ENCODE peak calls at places on chromosomes 1 and 21, in five cellular contexts. B is psoas muscle, O is colonic mucosa, L is fibroblast of mammary gland, Y is RWPE1. V is an unnamed sample.
A peak's percentile ranks its signal among the peaks of the same experiment; 100 is the strongest.

GRCh38 chr1:223738465-223739365 is 26.4 kb downstream of the CAPN2 start:
- DNase-seq in Y (no peak), L (no peak), O (peak; percentile 76), B (no peak), V (peak; percentile 77)

GRCh38 chr1:21342961-21343838 is 52.9 kb upstream of the ECE1 start:
- DNase-seq in B (no peak), O (no peak), L (no peak), Y (no peak), V (no peak)

GRCh38 chr1:180208264-180208663 is 21.8 kb upstream of the LHX4 start:
- DNase-seq in O (no peak), B (no peak), Y (no peak), L (no peak), V (no peak)

GRCh38 chr1:74528123-74528522 is 15.7 kb upstream of the LRRC53 start:
- DNase-seq in L (no peak), Y (no peak), B (no peak), O (no peak), V (no peak)

GRCh38 chr1:226678701-226679100 is 60.4 kb downstream of the ITPKB start:
- DNase-seq in L (no peak), Y (no peak), O (no peak), B (no peak), V (no peak)

GRCh38 chr1:95080446-95080845 is 7.7 kb upstream of the ALG14 start:
- DNase-seq in O (no peak), Y (no peak), L (no peak), B (no peak), V (no peak)

GRCh38 chr1:86515597-86515996 is 31.3 kb upstream of the CLCA4 start:
- DNase-seq in Y (peak; percentile 56), O (no peak), B (no peak), L (peak; percentile 44), V (peak; percentile 70)

GRCh38 chr1:152768847-152769533 is 6.0 kb upstream of the LCE1F start:
- DNase-seq in O (no peak), Y (no peak), L (peak; percentile 88), B (no peak), V (no peak)

GRCh38 chr1:172450524-172450885 is 6.6 kb upstream of the PIGC start:
- DNase-seq in L (no peak), O (peak; percentile 65), Y (no peak), B (no peak), V (peak; percentile 30)

GRCh38 chr1:19758227-19758830 is 41.4 kb downstream of the TMCO4 start:
- DNase-seq in B (no peak), L (peak; percentile 82), Y (peak; percentile 78), O (no peak), V (no peak)

GRCh38 chr1:85027242-85027983 is 20.9 kb downstream of the MCOLN3 start:
- DNase-seq in L (peak; percentile 16), O (no peak), Y (no peak), B (no peak), V (no peak)

GRCh38 chr1:114260805-114261488 is 107.3 kb upstream of the SYT6 start:
- DNase-seq in B (no peak), L (no peak), Y (no peak), O (no peak), V (no peak)

GRCh38 chr1:39159224-39160036 is 45.1 kb upstream of the MACF1 start:
- DNase-seq in Y (peak; percentile 69), L (no peak), B (no peak), O (peak; percentile 55), V (peak; percentile 63)

GRCh38 chr21:37815893-37816292 is 100.4 kb downstream of the KCNJ6 start:
- DNase-seq in O (no peak), B (no peak), L (no peak), Y (no peak), V (no peak)

GRCh38 chr1:110212165-110213142 is 2.3 kb downstream of the KCNC4 start:
- DNase-seq in Y (no peak), B (no peak), L (no peak), O (no peak), V (peak; percentile 10)

GRCh38 chr1:214021321-214021720 is 33.5 kb downstream of the PROX1 start:
- DNase-seq in Y (no peak), B (no peak), O (no peak), L (no peak), V (no peak)

GRCh38 chr1:199742547-199742946 is 285.0 kb upstream of the NR5A2 start:
- DNase-seq in O (no peak), B (no peak), L (peak; percentile 94), Y (peak; percentile 96), V (peak; percentile 27)

GRCh38 chr1:206463137-206463536 is 7.1 kb upstream of the IKBKE start:
- DNase-seq in B (no peak), L (no peak), O (no peak), Y (no peak), V (no peak)

GRCh38 chr1:19310720-19311502 is 1.0 kb downstream of the AKR7A2 start:
- DNase-seq in B (no peak), Y (no peak), O (peak; percentile 53), L (no peak), V (no peak)

GRCh38 chr1:198295975-198296374 is 139.2 kb downstream of the NEK7 start:
- DNase-seq in O (no peak), Y (no peak), L (no peak), B (no peak), V (no peak)

GRCh38 chr1:211520641-211521040 is 28.7 kb upstream of the RD3 start:
- DNase-seq in Y (no peak), O (no peak), B (no peak), L (peak; percentile 28), V (peak; percentile 32)

GRCh38 chr1:54335396-54336056 is 70.7 kb downstream of the SSBP3 start:
- DNase-seq in O (peak; percentile 49), L (peak; percentile 94), B (peak; percentile 84), Y (peak; percentile 75), V (no peak)

GRCh38 chr1:16249838-16250241 is 12.9 kb upstream of the CPLANE2 start:
- DNase-seq in Y (no peak), L (peak; percentile 87), B (peak; percentile 72), O (no peak), V (no peak)

GRCh38 chr1:11384170-11384554 is 94.8 kb upstream of the DISP3 start:
- DNase-seq in O (no peak), L (peak; percentile 44), Y (peak; percentile 65), B (no peak), V (no peak)

GRCh38 chr1:158180741-158181576 is at the start of gene CD1D:
- DNase-seq in O (peak; percentile 52), B (peak; percentile 64), Y (no peak), L (peak; percentile 4), V (peak; percentile 34)

GRCh38 chr1:92949937-92950817 is 11.1 kb downstream of the DIPK1A start:
- DNase-seq in O (no peak), Y (peak; percentile 59), L (peak; percentile 63), B (no peak), V (no peak)

GRCh38 chr1:100736324-100736723 is 16.8 kb downstream of the VCAM1 start:
- DNase-seq in B (no peak), O (no peak), L (peak; percentile 41), Y (no peak), V (no peak)

GRCh38 chr1:12643079-12643478 is 806 bp upstream of the AADACL4 start:
- DNase-seq in Y (no peak), B (no peak), O (no peak), L (no peak), V (no peak)

GRCh38 chr1:157030728-157031127 is 14.8 kb downstream of the ARHGEF11 start:
- DNase-seq in B (no peak), O (no peak), Y (no peak), L (no peak), V (no peak)
- TF ChIP-seq CTCF in B (no peak), O (no peak), Y (no peak), L (no peak), V (no peak)

GRCh38 chr1:208456487-208456886 is 212.3 kb upstream of the PLXNA2 start:
- DNase-seq in L (no peak), O (no peak), Y (no peak), B (no peak), V (no peak)

GRCh38 chr1:208466054-208466590 is 221.9 kb upstream of the PLXNA2 start:
- DNase-seq in Y (no peak), B (no peak), O (no peak), L (no peak), V (no peak)

GRCh38 chr1:208467401-208467800 is 223.2 kb upstream of the PLXNA2 start:
- DNase-seq in B (no peak), L (no peak), Y (no peak), O (no peak), V (no peak)

GRCh38 chr1:208465266-208465665 is 221.1 kb upstream of the PLXNA2 start:
- DNase-seq in O (no peak), B (no peak), L (no peak), Y (no peak), V (no peak)

GRCh38 chr1:208461680-208462079 is 217.5 kb upstream of the PLXNA2 start:
- DNase-seq in Y (peak; percentile 8), B (no peak), L (no peak), O (no peak), V (no peak)
- TF ChIP-seq CTCF in Y (no peak), B (no peak), L (peak; percentile 3), O (no peak), V (peak; percentile 33)

GRCh38 chr21:27536319-27536718 is 569.4 kb upstream of the ADAMTS5 start:
- DNase-seq in L (peak; percentile 78), Y (no peak), B (no peak), O (no peak), V (no peak)
- TF ChIP-seq CTCF in L (no peak), Y (no peak), B (no peak), O (no peak), V (no peak)

GRCh38 chr1:37031419-37031818 is 2.9 kb downstream of the GRIK3 start:
- DNase-seq in B (no peak), O (no peak), Y (no peak), L (no peak), V (no peak)

GRCh38 chr1:37033355-37034291 is 692 bp downstream of the GRIK3 start:
- DNase-seq in B (no peak), L (no peak), Y (no peak), O (no peak), V (no peak)

GRCh38 chr1:37032660-37033354 is 1.5 kb downstream of the GRIK3 start:
- DNase-seq in L (no peak), B (no peak), O (no peak), Y (no peak), V (no peak)

GRCh38 chr1:37031871-37032270 is 2.4 kb downstream of the GRIK3 start:
- DNase-seq in B (no peak), O (no peak), Y (no peak), L (no peak), V (no peak)

DNA sequence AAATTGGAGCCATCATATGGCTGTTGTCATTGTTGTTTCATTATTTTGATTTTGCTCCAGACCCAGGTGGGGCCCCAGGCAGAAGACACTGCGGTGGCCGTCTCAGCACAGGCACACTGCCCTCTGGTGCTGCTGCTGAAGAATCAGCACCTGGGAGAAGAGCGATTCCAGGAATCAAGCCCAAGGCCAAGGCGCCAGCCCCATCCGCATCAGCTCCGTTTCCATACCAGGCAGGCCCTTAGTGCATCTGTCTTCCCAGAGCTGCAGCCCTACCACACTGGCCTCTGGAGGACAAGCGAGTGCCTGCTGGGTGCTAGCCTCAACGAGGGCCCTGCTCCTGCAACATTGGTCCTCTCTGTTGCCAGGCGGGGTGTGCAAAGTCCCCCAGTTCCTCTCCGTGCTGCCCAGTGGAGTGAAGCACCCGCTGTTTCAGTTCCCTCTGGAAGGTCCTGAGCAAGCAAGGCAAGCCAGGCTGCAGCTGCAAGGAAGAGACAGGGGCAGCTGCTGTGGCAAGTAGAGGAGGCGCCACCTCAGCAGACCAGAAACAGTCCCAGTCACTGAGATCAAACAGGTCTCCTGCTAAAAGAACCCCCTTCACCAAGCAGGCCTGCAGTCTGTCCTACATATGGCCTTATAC is 5.2 kb downstream of the GRIK3 start:
- DNase-seq in Y (no peak), L (no peak), O (no peak), B (no peak), V (no peak)
- TF ChIP-seq CTCF in Y (no peak), L (no peak), O (no peak), B (no peak), V (no peak)

GRCh38 chr1:18290740-18291412 is 183.3 kb downstream of the IGSF21 start:
- DNase-seq in O (no peak), Y (no peak), L (no peak), B (no peak), V (no peak)
- TF ChIP-seq CTCF in O (no peak), Y (no peak), L (no peak), B (no peak), V (no peak)